ENCODE peak calls at places on chromosome 9, in seven cellular contexts. One of them, this sample, is unnamed.

GRCh38 chr9:23731373-23731772 is 94.7 kb downstream of the ELAVL2 start:
- DNase-seq in stimulated activated CD4-positive, alpha-beta T cell treated with anti-CD3 and anti-CD28 coated beads, Interleukin-15, amount 100 ng/mL, for 1 hour: no peak
- DNase-seq in NCI-H1930: no peak
- DNase-seq in H9: no peak
- DNase-seq in mucosa of gallbladder: no peak
- DNase-seq in NCI-H345: no peak
- DNase-seq in T-helper 2 cell: no peak
- DNase-seq in this sample: no peak

GRCh38 chr9:93303806-93304573 is 120.1 kb downstream of the WNK2 start:
- DNase-seq in stimulated activated CD4-positive, alpha-beta T cell treated with anti-CD3 and anti-CD28 coated beads, Interleukin-15, amount 100 ng/mL, for 1 hour: no peak
- DNase-seq in NCI-H1930: no peak
- DNase-seq in H9: peak; percentile 26
- DNase-seq in mucosa of gallbladder: no peak
- DNase-seq in NCI-H345: no peak
- DNase-seq in T-helper 2 cell: no peak
- DNase-seq in this sample: no peak

GRCh38 chr9:137312852-137313325 is 10.8 kb upstream of the NRARP start:
- DNase-seq in stimulated activated CD4-positive, alpha-beta T cell treated with anti-CD3 and anti-CD28 coated beads, Interleukin-15, amount 100 ng/mL, for 1 hour: no peak
- DNase-seq in NCI-H1930: no peak
- DNase-seq in H9: peak; percentile 26
- DNase-seq in mucosa of gallbladder: no peak
- DNase-seq in NCI-H345: no peak
- DNase-seq in T-helper 2 cell: no peak
- DNase-seq in this sample: no peak

GRCh38 chr9:106528158-106528557 is 334.8 kb upstream of the ZNF462 start:
- DNase-seq in stimulated activated CD4-positive, alpha-beta T cell treated with anti-CD3 and anti-CD28 coated beads, Interleukin-15, amount 100 ng/mL, for 1 hour: no peak
- DNase-seq in NCI-H1930: no peak
- DNase-seq in H9: no peak
- DNase-seq in mucosa of gallbladder: no peak
- DNase-seq in NCI-H345: no peak
- DNase-seq in T-helper 2 cell: no peak
- DNase-seq in this sample: no peak

GRCh38 chr9:7144265-7145046 is 386.7 kb downstream of the KDM4C start:
- DNase-seq in stimulated activated CD4-positive, alpha-beta T cell treated with anti-CD3 and anti-CD28 coated beads, Interleukin-15, amount 100 ng/mL, for 1 hour: no peak
- DNase-seq in NCI-H1930: no peak
- DNase-seq in H9: no peak
- DNase-seq in mucosa of gallbladder: no peak
- DNase-seq in NCI-H345: no peak
- DNase-seq in T-helper 2 cell: no peak
- DNase-seq in this sample: no peak

GRCh38 chr9:107375651-107376369 is 92.7 kb downstream of the RAD23B start:
- DNase-seq in stimulated activated CD4-positive, alpha-beta T cell treated with anti-CD3 and anti-CD28 coated beads, Interleukin-15, amount 100 ng/mL, for 1 hour: no peak
- DNase-seq in NCI-H1930: no peak
- DNase-seq in H9: no peak
- DNase-seq in mucosa of gallbladder: no peak
- DNase-seq in NCI-H345: no peak
- DNase-seq in T-helper 2 cell: no peak
- DNase-seq in this sample: no peak

GRCh38 chr9:100427366-100428263 is 672 bp downstream of the MSANTD3 start:
- DNase-seq in stimulated activated CD4-positive, alpha-beta T cell treated with anti-CD3 and anti-CD28 coated beads, Interleukin-15, amount 100 ng/mL, for 1 hour: no peak
- DNase-seq in NCI-H1930: no peak
- DNase-seq in H9: peak; percentile 69
- DNase-seq in mucosa of gallbladder: peak; percentile 19
- DNase-seq in NCI-H345: peak; percentile 50
- DNase-seq in T-helper 2 cell: no peak
- DNase-seq in this sample: no peak

GRCh38 chr9:120080781-120081180 is 499.2 kb downstream of the CDK5RAP2 start:
- DNase-seq in stimulated activated CD4-positive, alpha-beta T cell treated with anti-CD3 and anti-CD28 coated beads, Interleukin-15, amount 100 ng/mL, for 1 hour: no peak
- DNase-seq in NCI-H1930: no peak
- DNase-seq in H9: no peak
- DNase-seq in mucosa of gallbladder: no peak
- DNase-seq in NCI-H345: peak; percentile 95
- DNase-seq in T-helper 2 cell: no peak
- DNase-seq in this sample: no peak

GRCh38 chr9:34049630-34050384 is 1.1 kb upstream of the UBAP2 start:
- DNase-seq in stimulated activated CD4-positive, alpha-beta T cell treated with anti-CD3 and anti-CD28 coated beads, Interleukin-15, amount 100 ng/mL, for 1 hour: no peak
- DNase-seq in NCI-H1930: peak; percentile 28
- DNase-seq in H9: peak; percentile 38
- DNase-seq in mucosa of gallbladder: no peak
- DNase-seq in NCI-H345: no peak
- DNase-seq in T-helper 2 cell: no peak
- DNase-seq in this sample: no peak

GRCh38 chr9:87594218-87594617 is 96.6 kb downstream of the DAPK1 start:
- DNase-seq in stimulated activated CD4-positive, alpha-beta T cell treated with anti-CD3 and anti-CD28 coated beads, Interleukin-15, amount 100 ng/mL, for 1 hour: no peak
- DNase-seq in NCI-H1930: no peak
- DNase-seq in H9: no peak
- DNase-seq in mucosa of gallbladder: no peak
- DNase-seq in NCI-H345: no peak
- DNase-seq in T-helper 2 cell: no peak
- DNase-seq in this sample: no peak

GRCh38 chr9:2798423-2798822 is 45.5 kb downstream of the PUM3 start:
- DNase-seq in stimulated activated CD4-positive, alpha-beta T cell treated with anti-CD3 and anti-CD28 coated beads, Interleukin-15, amount 100 ng/mL, for 1 hour: no peak
- DNase-seq in NCI-H1930: no peak
- DNase-seq in H9: no peak
- DNase-seq in mucosa of gallbladder: no peak
- DNase-seq in NCI-H345: no peak
- DNase-seq in T-helper 2 cell: no peak
- DNase-seq in this sample: no peak

GRCh38 chr9:70477146-70477745 is 62.8 kb upstream of the KLF9 start:
- DNase-seq in stimulated activated CD4-positive, alpha-beta T cell treated with anti-CD3 and anti-CD28 coated beads, Interleukin-15, amount 100 ng/mL, for 1 hour: no peak
- DNase-seq in NCI-H1930: no peak
- DNase-seq in H9: no peak
- DNase-seq in mucosa of gallbladder: no peak
- DNase-seq in NCI-H345: no peak
- DNase-seq in T-helper 2 cell: no peak
- DNase-seq in this sample: no peak

GRCh38 chr9:37676411-37676830 is 25.7 kb downstream of the FRMPD1 start:
- DNase-seq in stimulated activated CD4-positive, alpha-beta T cell treated with anti-CD3 and anti-CD28 coated beads, Interleukin-15, amount 100 ng/mL, for 1 hour: no peak
- DNase-seq in NCI-H1930: no peak
- DNase-seq in H9: no peak
- DNase-seq in mucosa of gallbladder: no peak
- DNase-seq in NCI-H345: peak; percentile 74
- DNase-seq in T-helper 2 cell: no peak
- DNase-seq in this sample: no peak

GRCh38 chr9:3608011-3608410 is 82.2 kb upstream of the RFX3 start:
- DNase-seq in stimulated activated CD4-positive, alpha-beta T cell treated with anti-CD3 and anti-CD28 coated beads, Interleukin-15, amount 100 ng/mL, for 1 hour: no peak
- DNase-seq in NCI-H1930: no peak
- DNase-seq in H9: no peak
- DNase-seq in mucosa of gallbladder: no peak
- DNase-seq in NCI-H345: no peak
- DNase-seq in T-helper 2 cell: no peak
- DNase-seq in this sample: no peak

GRCh38 chr9:100587375-100587774 is 9.5 kb downstream of the CAVIN4 start:
- DNase-seq in stimulated activated CD4-positive, alpha-beta T cell treated with anti-CD3 and anti-CD28 coated beads, Interleukin-15, amount 100 ng/mL, for 1 hour: no peak
- DNase-seq in NCI-H1930: no peak
- DNase-seq in H9: no peak
- DNase-seq in mucosa of gallbladder: no peak
- DNase-seq in NCI-H345: no peak
- DNase-seq in T-helper 2 cell: no peak
- DNase-seq in this sample: no peak

GRCh38 chr9:113155911-113156559 is 5.2 kb downstream of the SLC31A2 start:
- DNase-seq in stimulated activated CD4-positive, alpha-beta T cell treated with anti-CD3 and anti-CD28 coated beads, Interleukin-15, amount 100 ng/mL, for 1 hour: no peak
- DNase-seq in NCI-H1930: no peak
- DNase-seq in H9: no peak
- DNase-seq in mucosa of gallbladder: no peak
- DNase-seq in NCI-H345: no peak
- DNase-seq in T-helper 2 cell: no peak
- DNase-seq in this sample: no peak

GRCh38 chr9:77810637-77811119 is 162.6 kb upstream of the GNA14 start:
- DNase-seq in stimulated activated CD4-positive, alpha-beta T cell treated with anti-CD3 and anti-CD28 coated beads, Interleukin-15, amount 100 ng/mL, for 1 hour: no peak
- DNase-seq in NCI-H1930: no peak
- DNase-seq in H9: no peak
- DNase-seq in mucosa of gallbladder: no peak
- DNase-seq in NCI-H345: no peak
- DNase-seq in T-helper 2 cell: no peak
- DNase-seq in this sample: no peak

GRCh38 chr9:2872307-2872940 is 28.5 kb upstream of the PUM3 start:
- DNase-seq in stimulated activated CD4-positive, alpha-beta T cell treated with anti-CD3 and anti-CD28 coated beads, Interleukin-15, amount 100 ng/mL, for 1 hour: no peak
- DNase-seq in NCI-H1930: peak; percentile 43
- DNase-seq in H9: no peak
- DNase-seq in mucosa of gallbladder: no peak
- DNase-seq in NCI-H345: no peak
- DNase-seq in T-helper 2 cell: no peak
- DNase-seq in this sample: no peak

This sample was measured in activated gamma-delta T cell treated with anti-CD3 and anti-CD28 coated beads, Interleukin-2, amount 50 U/mL, for 16 hours.